ENCODE peak calls at places on chromosomes 5 and 9, in four cellular contexts. I is IMR-90, A is H9, G is mesenchymal stem cell. V is an unnamed sample.

GRCh38 chr9:83233647-83234046 is 170.7 kb upstream of the RASEF start:
- DNase-seq in I (no peak), A (no peak), G (no peak), V (no peak)

GRCh38 chr5:171537463-171537862 is 118.0 kb downstream of the FGF18 start:
- DNase-seq in I (no peak), A (no peak), G (peak), V (peak)

GRCh38 chr9:98300611-98301010 is 45.2 kb upstream of the TBC1D2 start:
- DNase-seq in I (no peak), A (no peak), G (no peak), V (no peak)

GRCh38 chr5:165404917-165405316 is 1899.5 kb downstream of the MAT2B start:
- DNase-seq in I (no peak), A (no peak), G (no peak), V (no peak)

GRCh38 chr9:76687861-76688374 is 76.3 kb upstream of the PCA3 start:
- DNase-seq in I (peak), A (no peak), G (peak), V (peak)

GRCh38 chr9:115373000-115373709 is 255.2 kb upstream of the TNC start:
- DNase-seq in I (peak), A (no peak), G (peak), V (peak)

GRCh38 chr9:131669234-131670172 is 70.4 kb downstream of the RAPGEF1 start:
- DNase-seq in I (no peak), A (no peak), G (no peak), V (no peak)

GRCh38 chr5:63401434-63402046 is 560.7 kb downstream of the HTR1A start:
- DNase-seq in I (peak), A (peak), G (peak), V (peak)

GRCh38 chr9:12718482-12719026 is 25.4 kb downstream of the TYRP1 start:
- DNase-seq in I (peak), A (peak), G (peak), V (peak)

GRCh38 chr9:92655896-92656536 is 13.9 kb downstream of the IPPK start:
- DNase-seq in I (no peak), A (no peak), G (no peak), V (no peak)

GRCh38 chr9:116223926-116224325 is 70.3 kb downstream of the PAPPA start:
- DNase-seq in I (peak), A (no peak), G (peak), V (no peak)

GRCh38 chr9:91586282-91586681 is 162.7 kb upstream of the NFIL3 start:
- DNase-seq in I (no peak), A (no peak), G (no peak), V (no peak)

GRCh38 chr5:65142511-65143011 is 339.2 kb downstream of the ADAMTS6 start:
- DNase-seq in I (peak), A (peak), G (peak), V (peak)

GRCh38 chr5:79795764-79796398 is 106.2 kb downstream of the CMYA5 start:
- DNase-seq in I (no peak), A (no peak), G (peak), V (no peak)

GRCh38 chr9:17832812-17833211 is 253.9 kb downstream of the SH3GL2 start:
- DNase-seq in I (no peak), A (no peak), G (no peak), V (no peak)

GRCh38 chr9:33044162-33044673 is 19.1 kb downstream of the DNAJA1 start:
- DNase-seq in I (peak), A (peak), G (peak), V (peak)

GRCh38 chr9:83034587-83034986 is 28.4 kb downstream of the RASEF start:
- DNase-seq in I (peak), A (no peak), G (peak), V (no peak)

GRCh38 chr9:9790216-9790872 is 822.5 kb downstream of the PTPRD start:
- DNase-seq in I (no peak), A (no peak), G (peak), V (peak)

DNA sequence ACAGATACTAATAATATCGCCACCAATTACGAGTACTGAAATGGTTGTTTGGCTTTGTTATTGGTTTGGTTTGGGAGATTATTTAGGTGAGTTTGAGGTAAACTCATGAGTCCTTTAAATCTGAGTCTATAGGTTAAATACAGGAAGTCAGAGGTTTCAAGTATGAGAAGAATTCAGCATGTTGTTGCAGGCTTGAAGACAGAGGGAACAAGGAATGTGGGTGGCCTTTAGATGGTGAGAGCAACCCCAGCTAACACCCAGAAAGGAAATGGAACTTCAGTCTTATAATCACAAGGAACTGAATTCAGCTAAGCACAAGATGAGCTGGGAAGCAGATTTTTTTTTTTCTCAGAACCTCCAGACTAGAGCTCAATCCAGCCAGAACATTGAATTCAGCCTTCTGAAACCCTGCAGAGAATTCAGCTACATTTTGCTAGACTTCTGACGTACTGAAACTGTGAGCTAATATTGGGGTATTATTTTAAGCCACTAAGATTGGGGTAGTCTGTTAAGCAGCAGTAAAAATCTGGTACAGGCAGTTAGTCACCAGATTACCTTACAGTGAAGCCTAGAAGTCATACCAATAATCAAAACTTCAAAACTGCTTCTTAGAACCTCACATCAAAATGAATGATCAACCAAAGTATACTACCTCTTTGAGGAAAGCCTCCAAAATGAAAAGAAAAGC is 216.0 kb upstream of the PUM3 start:
- DNase-seq in I (no peak), A (peak), G (no peak), V (peak)
- H2BK15ac ChIP-seq in I (no peak), A (no peak), G (no peak), V (peak)

GRCh38 chr9:127549771-127550170 is 62.3 kb upstream of the STXBP1 start:
- DNase-seq in I (no peak), A (no peak), G (no peak), V (no peak)

GRCh38 chr9:127550751-127551150 is 61.3 kb upstream of the STXBP1 start:
- DNase-seq in I (no peak), A (no peak), G (no peak), V (no peak)

GRCh38 chr9:127548352-127548878 is 63.7 kb upstream of the STXBP1 start:
- DNase-seq in I (no peak), A (no peak), G (no peak), V (no peak)

GRCh38 chr9:127550277-127550676 is 61.8 kb upstream of the STXBP1 start:
- DNase-seq in I (no peak), A (no peak), G (no peak), V (no peak)

GRCh38 chr9:127549218-127549617 is 62.9 kb upstream of the STXBP1 start:
- DNase-seq in I (no peak), A (no peak), G (no peak), V (no peak)
- H3K9ac ChIP-seq in I (no peak), A (no peak), G (no peak), V (no peak)

DNA sequence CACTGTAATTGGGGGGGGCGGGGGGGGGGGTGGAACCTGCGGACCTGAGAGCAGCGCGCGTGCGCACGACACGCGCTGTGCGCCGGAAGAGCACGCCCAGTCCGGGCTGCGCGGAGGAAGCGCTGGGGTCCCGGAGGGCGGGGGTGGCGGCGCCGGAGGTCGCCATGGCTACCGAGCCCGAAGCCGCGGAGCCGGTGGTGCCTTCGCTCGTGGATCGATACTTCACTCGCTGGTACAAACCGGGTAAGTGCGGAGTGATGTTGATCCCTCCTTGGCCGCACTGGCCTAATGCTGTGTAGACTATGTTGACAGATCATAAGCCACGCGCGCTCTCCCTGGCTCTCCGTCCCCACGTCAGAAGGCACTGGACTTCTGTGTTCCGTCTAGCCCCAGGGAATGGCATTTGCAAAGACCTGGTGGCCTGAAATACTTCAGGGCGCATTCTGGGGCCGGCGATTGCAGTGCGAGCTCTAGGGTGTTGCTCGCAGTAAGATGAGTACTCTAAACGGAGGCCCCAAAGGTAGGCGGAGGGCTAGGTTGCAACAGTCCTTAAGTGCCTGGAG is at the start of gene ABITRAM:
- DNase-seq in I (peak), A (peak), G (peak), V (peak)
- H3K23ac ChIP-seq in I (peak), A (no peak), G (peak), V (peak)

DNA sequence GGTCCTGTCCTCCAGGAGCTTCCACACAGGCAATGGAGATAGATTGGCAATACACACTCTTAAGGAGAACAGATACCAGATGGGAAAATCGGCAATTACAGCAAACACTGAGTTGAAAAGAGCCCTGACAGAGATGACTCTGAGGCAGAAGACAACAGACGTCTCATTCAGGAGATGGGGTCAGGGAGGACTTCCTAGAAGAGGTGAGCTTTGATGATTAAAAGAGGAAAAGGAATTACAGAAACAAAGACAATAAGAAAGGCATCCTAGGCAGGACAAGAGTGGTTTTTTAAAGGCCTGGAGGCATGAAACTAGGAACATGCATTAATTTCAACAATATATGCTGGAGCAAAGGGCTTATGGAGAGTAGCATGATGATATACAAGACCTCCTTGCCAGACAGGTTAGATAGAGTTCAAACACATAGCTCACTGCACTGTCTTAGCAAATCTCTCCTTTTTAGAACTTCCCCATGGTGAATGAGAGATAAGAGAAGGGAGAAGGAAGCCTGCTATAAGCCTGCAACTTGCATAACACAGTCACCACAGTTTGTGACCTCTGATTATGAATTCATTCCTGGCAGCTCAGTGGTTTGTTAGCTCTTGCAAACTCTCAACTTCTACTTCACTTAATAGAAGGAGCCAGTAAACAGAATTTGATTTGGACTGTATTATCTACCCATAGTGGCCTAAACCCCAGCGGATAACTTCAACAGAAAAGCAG is 48.5 kb downstream of the SIL1 start:
- DNase-seq in I (peak), A (no peak), G (peak), V (peak)
- H2BK15ac ChIP-seq in I (no peak), A (no peak), G (no peak), V (no peak)

DNA sequence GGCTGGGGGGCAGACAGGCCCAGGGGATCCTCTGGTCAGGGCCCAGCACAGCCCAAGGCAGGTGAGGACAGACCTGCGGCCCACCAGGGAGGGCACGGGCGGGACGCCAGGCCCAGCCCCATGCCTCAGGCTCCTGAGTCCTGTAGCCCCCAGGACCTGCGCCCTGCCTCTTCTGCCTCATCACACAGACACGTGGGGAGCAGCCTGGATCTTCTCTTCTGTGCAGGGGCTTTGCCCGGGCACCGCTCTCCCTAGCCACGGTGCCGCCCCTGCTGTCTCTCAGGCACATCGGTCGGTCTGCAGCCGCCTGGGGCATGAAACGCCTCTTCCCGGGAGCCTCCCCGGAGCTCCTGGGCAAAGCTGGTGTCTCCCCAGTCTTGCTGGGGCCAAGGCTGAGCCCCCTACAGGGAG is 40.2 kb upstream of the EGFL7 start:
- DNase-seq in I (no peak), A (no peak), G (no peak), V (no peak)
- H3K9ac ChIP-seq in I (no peak), A (no peak), G (no peak), V (no peak)

GRCh38 chr9:21970800-21971620 is 23.2 kb downstream of the CDKN2A start:
- DNase-seq in I (no peak), A (peak), G (no peak), V (peak)

GRCh38 chr9:21974230-21974541 is 20.0 kb downstream of the CDKN2A start:
- DNase-seq in I (no peak), A (no peak), G (no peak), V (no peak)

GRCh38 chr9:21976334-21976875 is 17.8 kb downstream of the CDKN2A start:
- DNase-seq in I (no peak), A (no peak), G (no peak), V (no peak)

GRCh38 chr9:21972361-21972760 is 21.8 kb downstream of the CDKN2A start:
- DNase-seq in I (no peak), A (no peak), G (no peak), V (no peak)

GRCh38 chr9:21974542-21975409 is 19.4 kb downstream of the CDKN2A start:
- DNase-seq in I (peak), A (peak), G (peak), V (peak)
- H3K23ac ChIP-seq in I (no peak), A (no peak), G (peak), V (no peak)

GRCh38 chr9:97057651-97058050 is 18.7 kb upstream of the CTSV start:
- DNase-seq in I (no peak), A (no peak), G (no peak), V (no peak)
- H2BK15ac ChIP-seq in I (no peak), A (no peak), G (no peak), V (no peak)

GRCh38 chr9:130387905-130388304 is 56.9 kb upstream of the ASS1 start:
- DNase-seq in I (no peak), A (no peak), G (no peak), V (peak)
- H3K9ac ChIP-seq in I (no peak), A (no peak), G (no peak), V (no peak)

GRCh38 chr5:538271-538771 is 14.1 kb upstream of the SLC9A3 start:
- DNase-seq in I (no peak), A (no peak), G (no peak), V (no peak)

GRCh38 chr5:540215-541147 is 16.2 kb upstream of the SLC9A3 start:
- DNase-seq in I (no peak), A (no peak), G (no peak), V (no peak)

GRCh38 chr5:539469-540214 is 15.4 kb upstream of the SLC9A3 start:
- DNase-seq in I (no peak), A (no peak), G (no peak), V (no peak)

GRCh38 chr5:537621-538071 is 13.4 kb upstream of the SLC9A3 start:
- DNase-seq in I (no peak), A (no peak), G (no peak), V (no peak)

GRCh38 chr5:538801-539468 is 14.7 kb upstream of the SLC9A3 start:
- DNase-seq in I (no peak), A (no peak), G (no peak), V (no peak)
- H3K23ac ChIP-seq in I (no peak), A (no peak), G (no peak), V (no peak)

V was measured in mesendoderm.